ENCODE peak calls at places on chromosomes 5 and 9, in seven cellular contexts. X, Y, O, A, U, N and R are unnamed samples.

GRCh38 chr9:89410709-89411111 is 87.2 kb downstream of the SEMA4D start:
- DNase-seq in X (no peak), Y (no peak), O (no peak), A (no peak), U (no peak), N (no peak), R (no peak)

GRCh38 chr5:74367241-74367733 is 273.2 kb downstream of the ENC1 start:
- DNase-seq in X (no peak), Y (no peak), O (no peak), A (no peak), U (no peak), N (peak; percentile 21), R (no peak)

GRCh38 chr9:134657666-134658377 is 16.2 kb downstream of the COL5A1 start:
- DNase-seq in X (no peak), Y (no peak), O (no peak), A (no peak), U (no peak), N (no peak), R (no peak)

GRCh38 chr5:129853588-129853987 is 50.7 kb upstream of the CHSY3 start:
- DNase-seq in X (no peak), Y (no peak), O (no peak), A (no peak), U (no peak), N (no peak), R (no peak)

GRCh38 chr9:137304383-137305059 is 2.5 kb upstream of the NRARP start:
- DNase-seq in X (no peak), Y (no peak), O (peak; percentile 30), A (no peak), U (no peak), N (no peak), R (no peak)

GRCh38 chr5:72951850-72952468 is 3.9 kb upstream of the FCHO2 start:
- DNase-seq in X (no peak), Y (peak; percentile 78), O (no peak), A (peak; percentile 41), U (no peak), N (peak; percentile 23), R (no peak)

GRCh38 chr9:112711050-112711689 is 6.7 kb downstream of the INIP start:
- DNase-seq in X (peak; percentile 15), Y (peak; percentile 64), O (no peak), A (no peak), U (no peak), N (peak; percentile 19), R (no peak)

GRCh38 chr5:96997265-96997859 is 61.5 kb downstream of the LNPEP start:
- DNase-seq in X (peak; percentile 21), Y (peak; percentile 63), O (no peak), A (peak; percentile 8), U (no peak), N (peak; percentile 20), R (no peak)

GRCh38 chr5:71873202-71873601 is 154.1 kb downstream of the CARTPT start:
- DNase-seq in X (no peak), Y (no peak), O (no peak), A (no peak), U (no peak), N (no peak), R (no peak)

GRCh38 chr9:136312436-136312835 is 8.5 kb upstream of the CCDC187 start:
- DNase-seq in X (peak; percentile 78), Y (peak; percentile 58), O (no peak), A (peak; percentile 74), U (no peak), N (peak; percentile 46), R (no peak)

GRCh38 chr5:35247645-35248034 is 17.4 kb upstream of the PRLR start:
- DNase-seq in X (no peak), Y (no peak), O (no peak), A (no peak), U (no peak), N (peak; percentile 79), R (peak; percentile 21)

GRCh38 chr5:156584856-156585255 is 257.9 kb downstream of the SGCD start:
- DNase-seq in X (no peak), Y (no peak), O (no peak), A (no peak), U (no peak), N (no peak), R (no peak)

GRCh38 chr5:126234563-126235195 is 188.5 kb upstream of the GRAMD2B start:
- DNase-seq in X (peak; percentile 9), Y (peak; percentile 6), O (no peak), A (peak; percentile 11), U (no peak), N (no peak), R (no peak)

GRCh38 chr5:58972301-58972700 is 389.4 kb downstream of the RAB3C start:
- DNase-seq in X (no peak), Y (peak; percentile 3), O (no peak), A (no peak), U (no peak), N (no peak), R (no peak)

GRCh38 chr9:81671880-81672280 is 17.5 kb downstream of the TLE1 start:
- DNase-seq in X (no peak), Y (peak; percentile 70), O (peak; percentile 86), A (no peak), U (peak; percentile 45), N (peak; percentile 77), R (no peak)

GRCh38 chr9:81669011-81669739 is 20.2 kb downstream of the TLE1 start:
- DNase-seq in X (no peak), Y (peak; percentile 54), O (no peak), A (no peak), U (no peak), N (no peak), R (no peak)

GRCh38 chr9:81678088-81678487 is 11.3 kb downstream of the TLE1 start:
- DNase-seq in X (no peak), Y (no peak), O (no peak), A (no peak), U (no peak), N (no peak), R (no peak)

DNA sequence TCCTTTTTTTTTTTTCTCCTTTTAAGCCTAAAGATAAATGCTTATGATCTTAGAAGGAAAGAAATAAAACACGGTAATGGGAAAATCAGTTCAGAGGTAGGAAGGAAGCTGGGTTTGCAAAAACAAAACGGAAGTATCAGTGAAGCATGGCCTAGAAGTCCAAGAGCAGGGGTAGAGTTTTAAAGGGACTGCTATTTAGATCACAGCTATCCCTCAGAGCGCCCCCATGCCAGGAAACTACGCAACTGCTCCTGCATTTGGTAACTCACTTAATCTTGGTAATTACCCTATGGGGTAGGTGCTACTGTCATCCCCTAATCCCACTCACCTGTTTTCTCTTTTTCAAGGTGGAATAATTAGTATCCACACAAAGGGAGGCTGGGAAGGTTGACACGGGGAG is 16.0 kb downstream of the TLE1 start:
- DNase-seq in X (no peak), Y (no peak), O (no peak), A (no peak), U (no peak), N (no peak), R (no peak)
- TF ChIP-seq CTCF in X (no peak), Y (no peak), O (no peak), A (no peak), U (no peak), N (no peak), R (no peak)

GRCh38 chr9:120900821-120901220 is 23.8 kb upstream of the PHF19 start:
- DNase-seq in X (no peak), Y (no peak), O (no peak), A (no peak), U (no peak), N (no peak), R (no peak)
- TF ChIP-seq POLR2A in X (no peak), Y (no peak), O (no peak), A (no peak), U (no peak), N (no peak), R (no peak)

GRCh38 chr5:54363669-54364068 is 53.3 kb upstream of the ARL15 start:
- DNase-seq in X (no peak), Y (no peak), O (no peak), A (no peak), U (no peak), N (no peak), R (no peak)

GRCh38 chr5:54362992-54363630 is 52.7 kb upstream of the ARL15 start:
- DNase-seq in X (no peak), Y (no peak), O (no peak), A (no peak), U (no peak), N (no peak), R (no peak)

GRCh38 chr5:54360925-54361662 is 50.7 kb upstream of the ARL15 start:
- DNase-seq in X (no peak), Y (peak; percentile 10), O (no peak), A (no peak), U (no peak), N (no peak), R (no peak)

GRCh38 chr5:54361683-54362411 is 51.5 kb upstream of the ARL15 start:
- DNase-seq in X (no peak), Y (no peak), O (peak; percentile 50), A (no peak), U (no peak), N (peak; percentile 33), R (no peak)

GRCh38 chr5:54362434-54362833 is 52.1 kb upstream of the ARL15 start:
- DNase-seq in X (no peak), Y (peak; percentile 26), O (no peak), A (no peak), U (no peak), N (no peak), R (no peak)
- H3K4me3 ChIP-seq in X (no peak overlapping the region), Y (no peak overlapping the region), O (no peak overlapping the region), A (no peak overlapping the region), U (no peak overlapping the region), N (no peak overlapping the region), R (no peak overlapping the region)

DNA sequence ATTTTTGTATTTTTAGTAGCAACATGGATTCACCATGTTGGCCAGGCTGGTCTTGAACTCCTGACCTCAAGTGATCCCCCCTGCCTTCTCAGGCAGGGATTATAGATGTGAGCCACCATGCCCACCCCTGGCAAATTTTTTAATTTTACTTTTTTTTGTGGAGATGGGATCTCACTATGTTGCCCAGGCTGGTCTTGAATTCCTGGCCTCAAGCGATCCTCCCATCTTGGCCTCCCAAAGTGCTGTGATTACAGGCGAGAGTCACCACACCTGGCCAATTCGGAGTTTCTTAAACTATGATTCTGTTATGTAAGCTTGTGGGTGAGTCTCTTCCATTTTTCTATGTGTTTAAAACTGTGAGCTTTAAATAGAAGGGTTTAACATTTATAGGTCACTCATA is 27.6 kb downstream of the PCBD2 start:
- DNase-seq in X (no peak), Y (no peak), O (no peak), A (no peak), U (no peak), N (no peak), R (no peak)
- TF ChIP-seq CTCF in X (no peak), Y (no peak), O (no peak), A (no peak), U (no peak), N (no peak), R (no peak)

GRCh38 chr9:37507586-37508134 is 21.9 kb downstream of the POLR1E start:
- DNase-seq in X (no peak), Y (no peak), O (no peak), A (no peak), U (no peak), N (no peak), R (no peak)

GRCh38 chr9:37508135-37508833 is 22.5 kb downstream of the POLR1E start:
- DNase-seq in X (no peak), Y (no peak), O (no peak), A (no peak), U (no peak), N (no peak), R (no peak)

GRCh38 chr9:37511006-37511714 is 25.4 kb downstream of the POLR1E start:
- DNase-seq in X (peak; percentile 78), Y (no peak), O (no peak), A (no peak), U (no peak), N (no peak), R (no peak)

GRCh38 chr9:37508834-37509206 is 23.1 kb downstream of the POLR1E start:
- DNase-seq in X (no peak), Y (no peak), O (no peak), A (no peak), U (no peak), N (no peak), R (no peak)

GRCh38 chr9:37509536-37509935 is 23.8 kb downstream of the POLR1E start:
- DNase-seq in X (no peak), Y (no peak), O (no peak), A (no peak), U (no peak), N (no peak), R (no peak)
- TF ChIP-seq POLR2A in X (peak; percentile 2), Y (no peak), O (no peak), A (no peak), U (no peak), N (no peak), R (no peak)